ENCODE peak calls at places on chromosomes 13 and 19, in four cellular contexts. W is activated naive CD4-positive, alpha-beta T cell; L is Peyer's patch; H is AG04450. R is an unnamed sample.

GRCh38 chr19:19207637-19208582 is 3.8 kb upstream of the NCAN start:
- DNase-seq in H (no peak), W (no peak), L (no peak), R (no peak)

GRCh38 chr19:48635966-48636858 is 967 bp downstream of the DBP start:
- DNase-seq in L (peak), W (peak), H (no peak), R (peak)

GRCh38 chr13:45769072-45769471 is 67.0 kb downstream of the CBY2 start:
- DNase-seq in H (no peak), W (no peak), L (no peak), R (no peak)

GRCh38 chr13:62643007-62643483 is 1227.4 kb upstream of the PCDH20 start:
- DNase-seq in L (no peak), H (no peak), W (no peak), R (no peak)

GRCh38 chr13:110431851-110432294 is 124.8 kb downstream of the COL4A2 start:
- DNase-seq in L (no peak), H (no peak), W (no peak), R (no peak)

GRCh38 chr13:54633461-54633860 is 1604.8 kb downstream of the OLFM4 start:
- DNase-seq in L (no peak), W (no peak), H (no peak), R (no peak)

GRCh38 chr19:44820648-44821609 is 12.0 kb downstream of the BCAM start:
- DNase-seq in L (no peak), H (no peak), W (no peak), R (no peak)

GRCh38 chr13:113305208-113305607 is 8.2 kb downstream of the LAMP1 start:
- DNase-seq in L (no peak), W (no peak), H (no peak), R (no peak)

GRCh38 chr13:78806457-78806856 is 147.5 kb upstream of the OBI1 start:
- DNase-seq in W (no peak), H (no peak), L (no peak), R (no peak)

GRCh38 chr19:41969772-41970458 is 10.8 kb upstream of the RABAC1 start:
- DNase-seq in L (no peak), H (no peak), W (no peak), R (no peak)

GRCh38 chr13:37492741-37493514 is 105.6 kb downstream of the POSTN start:
- DNase-seq in W (no peak), H (peak), L (no peak), R (no peak)

GRCh38 chr13:113029487-113030258 is 60.7 kb downstream of the MCF2L start:
- DNase-seq in H (no peak), W (peak), L (no peak), R (peak)

GRCh38 chr13:36839981-36840380 is 21.0 kb downstream of the RFXAP start:
- DNase-seq in L (no peak), W (no peak), H (no peak), R (no peak)

GRCh38 chr13:107864543-107865460 is 350.5 kb downstream of the LIG4 start:
- DNase-seq in L (no peak), W (no peak), H (peak), R (no peak)

GRCh38 chr19:7748756-7749155 is 1.4 kb upstream of the CD209 start:
- DNase-seq in H (no peak), W (no peak), L (no peak), R (no peak)

GRCh38 chr13:28744091-28744536 is 25.3 kb upstream of the SLC46A3 start:
- DNase-seq in H (no peak), W (no peak), L (no peak), R (no peak)

GRCh38 chr19:6076675-6077463 is 33.4 kb downstream of the RFX2 start:
- DNase-seq in H (peak), W (no peak), L (no peak), R (no peak)

GRCh38 chr19:44883962-44884361 is 7.1 kb upstream of the TOMM40 start:
- DNase-seq in W (no peak), H (no peak), L (no peak), R (no peak)

GRCh38 chr13:49220856-49221614 is 897 bp downstream of the MLNR start:
- DNase-seq in L (no peak), W (no peak), H (no peak), R (no peak)

GRCh38 chr19:29422686-29423085 is 103.1 kb upstream of the VSTM2B start:
- DNase-seq in W (no peak), L (no peak), H (no peak), R (no peak)

GRCh38 chr13:114059428-114059827 is 73.0 kb downstream of the RASA3 start:
- DNase-seq in L (no peak), H (no peak), W (no peak), R (no peak)